ENCODE peak calls at places on chromosomes 3 and 15, in nine cellular contexts. L is uterus, N is psoas muscle, V is AG09309, C is neuronal stem cell, B is pancreas, G is tibial nerve, E is left ventricle myocardium inferior, M is fibroblast of lung. I is an unnamed sample.

GRCh38 chr15:78841307-78841706 is 30.0 kb upstream of the ADAMTS7 start:
- DNase-seq in L (no peak), N (no peak), V (no peak), C (no peak), B (no peak), G (no peak), E (no peak), M (no peak), I (no peak)

GRCh38 chr15:83784975-83785374 is 131.1 kb downstream of the ADAMTSL3 start:
- DNase-seq in L (no peak), N (no peak), V (no peak), C (no peak), B (no peak), G (no peak), E (no peak), M (peak), I (no peak)

GRCh38 chr3:125278155-125278554 is 65.6 kb upstream of the SLC12A8 start:
- DNase-seq in L (no peak), N (no peak), V (no peak), C (no peak), B (no peak), G (no peak), E (no peak), M (no peak), I (no peak)

GRCh38 chr15:60376677-60377095 is 21.1 kb downstream of the ANXA2 start:
- DNase-seq in L (no peak), N (no peak), V (no peak), C (no peak), B (no peak), G (no peak), E (no peak), M (no peak), I (no peak)

GRCh38 chr3:189233225-189233858 is 61.6 kb downstream of the TPRG1 start:
- DNase-seq in L (peak), N (peak), V (peak), C (peak), B (peak), G (peak), E (peak), M (peak), I (peak)

GRCh38 chr3:18747383-18747782 is 322.2 kb upstream of the SATB1 start:
- DNase-seq in L (no peak), N (no peak), V (no peak), C (no peak), B (no peak), G (no peak), E (no peak), M (no peak), I (no peak)

GRCh38 chr3:29354894-29355293 is 74.0 kb downstream of the RBMS3 start:
- DNase-seq in L (no peak), N (no peak), V (no peak), C (no peak), B (no peak), G (no peak), E (no peak), M (no peak), I (no peak)

GRCh38 chr3:28033059-28033784 is 208.2 kb upstream of the CMC1 start:
- DNase-seq in L (no peak), N (no peak), V (no peak), C (no peak), B (no peak), G (no peak), E (no peak), M (no peak), I (no peak)

GRCh38 chr15:34059476-34059875 is 20.5 kb upstream of the AVEN start:
- DNase-seq in L (no peak), N (no peak), V (no peak), C (no peak), B (no peak), G (no peak), E (no peak), M (no peak), I (no peak)

GRCh38 chr3:160644491-160644890 is 32.5 kb upstream of the ARL14 start:
- DNase-seq in L (no peak), N (no peak), V (no peak), C (no peak), B (no peak), G (no peak), E (no peak), M (no peak), I (no peak)

GRCh38 chr15:99749386-99749785 is 16.1 kb upstream of the LYSMD4 start:
- DNase-seq in L (no peak), N (no peak), V (no peak), C (no peak), B (no peak), G (no peak), E (no peak), M (no peak), I (no peak)

GRCh38 chr3:129583289-129583688 is 23.2 kb downstream of the PLXND1 start:
- DNase-seq in L (no peak), N (no peak), V (no peak), C (no peak), B (no peak), G (no peak), E (no peak), M (no peak), I (no peak)

GRCh38 chr15:100336061-100336460 is 5.7 kb downstream of the ADAMTS17 start:
- DNase-seq in L (no peak), N (no peak), V (no peak), C (no peak), B (no peak), G (no peak), E (no peak), M (no peak), I (no peak)

GRCh38 chr3:169607909-169608308 is 55.6 kb downstream of the MECOM start:
- DNase-seq in L (no peak), N (no peak), V (no peak), C (no peak), B (no peak), G (no peak), E (no peak), M (no peak), I (no peak)

GRCh38 chr15:63283126-63283525 is 5.7 kb downstream of the APH1B start:
- DNase-seq in L (no peak), N (no peak), V (no peak), C (no peak), B (no peak), G (no peak), E (peak), M (no peak), I (no peak)

GRCh38 chr15:68314563-68314962 is 37.0 kb downstream of the FEM1B start:
- DNase-seq in L (peak), N (no peak), V (no peak), C (no peak), B (peak), G (peak), E (no peak), M (peak), I (no peak)

GRCh38 chr15:60326824-60327654 is 70.7 kb downstream of the ANXA2 start:
- DNase-seq in L (no peak), N (no peak), V (peak), C (peak), B (no peak), G (no peak), E (no peak), M (peak), I (peak)

GRCh38 chr3:105402287-105402801 is 35.6 kb downstream of the ALCAM start:
- DNase-seq in L (no peak), N (no peak), V (no peak), C (no peak), B (no peak), G (no peak), E (no peak), M (no peak), I (peak)

GRCh38 chr3:107882261-107882660 is 208.6 kb downstream of the CD47 start:
- DNase-seq in L (no peak), N (no peak), V (no peak), C (no peak), B (no peak), G (no peak), E (no peak), M (no peak), I (no peak)

GRCh38 chr3:186053954-186054353 is 54.9 kb downstream of the ETV5 start:
- DNase-seq in L (no peak), N (no peak), V (no peak), C (no peak), B (no peak), G (no peak), E (no peak), M (peak), I (no peak)

GRCh38 chr15:65653341-65653740 is 31.6 kb downstream of the SLC24A1 start:
- DNase-seq in L (no peak), N (no peak), V (no peak), C (no peak), B (no peak), G (no peak), E (no peak), M (peak), I (no peak)

GRCh38 chr15:67843571-67844387 is 3.9 kb upstream of the RNU6-1 start:
- DNase-seq in L (peak), N (no peak), V (no peak), C (peak), B (no peak), G (no peak), E (no peak), M (no peak), I (no peak)

GRCh38 chr3:159607856-159608255 is 380.8 kb upstream of the IL12A start:
- DNase-seq in L (no peak), N (no peak), V (no peak), C (no peak), B (no peak), G (no peak), E (no peak), M (no peak), I (no peak)

GRCh38 chr15:90955911-90956310 is 1.2 kb downstream of the RCCD1 start:
- DNase-seq in L (no peak), N (no peak), V (no peak), C (no peak), B (peak), G (no peak), E (no peak), M (no peak), I (no peak)

GRCh38 chr3:140403559-140403958 is 274.3 kb upstream of the TRIM42 start:
- DNase-seq in L (no peak), N (no peak), V (no peak), C (no peak), B (no peak), G (no peak), E (no peak), M (no peak), I (no peak)

GRCh38 chr3:27479816-27480543 is 4.2 kb downstream of the SLC4A7 start:
- DNase-seq in L (no peak), N (no peak), V (no peak), C (no peak), B (no peak), G (no peak), E (no peak), M (no peak), I (no peak)

GRCh38 chr15:29695486-29696167 is 126.6 kb downstream of the TJP1 start:
- DNase-seq in L (no peak), N (no peak), V (no peak), C (no peak), B (no peak), G (no peak), E (no peak), M (no peak), I (no peak)

GRCh38 chr15:49847937-49848823 is 227.3 kb downstream of the DTWD1 start:
- DNase-seq in L (no peak), N (no peak), V (peak), C (no peak), B (no peak), G (no peak), E (no peak), M (peak), I (no peak)
- H3K4me3 ChIP-seq in L (no peak), N (no peak), V (no peak), C (no peak), B (no peak), G (no peak), E (no peak), M (no peak), I (no peak)

GRCh38 chr15:57598346-57598745 is 6.6 kb downstream of the MYZAP start:
- DNase-seq in L (no peak), N (no peak), V (no peak), C (no peak), B (no peak), G (no peak), E (no peak), M (no peak), I (no peak)
- H3K4me3 ChIP-seq in L (no peak), N (no peak), V (no peak), C (no peak), B (no peak), G (no peak), E (peak), M (no peak), I (no peak)

GRCh38 chr3:17742837-17743659 is 617 bp upstream of the TBC1D5 start:
- DNase-seq in L (peak), N (no peak), V (peak), C (no peak), B (no peak), G (no peak), E (peak), M (no peak), I (no peak)
- H3K4me3 ChIP-seq in L (peak), N (peak), V (peak), C (peak), B (peak), G (peak), E (peak), M (peak), I (peak)

GRCh38 chr3:10011644-10012043 is 14.6 kb upstream of the FANCD2 start:
- DNase-seq in L (peak), N (no peak), V (no peak), C (no peak), B (no peak), G (no peak), E (no peak), M (no peak), I (no peak)
- H3K4me3 ChIP-seq in L (no peak), N (peak), V (peak), C (peak), B (peak), G (peak), E (peak), M (no peak), I (no peak)

I was measured in NT2/D1.